ENCODE peak calls at places on chromosomes 12 and 14, in five cellular contexts. B, P, Y, C and L are unnamed samples.

GRCh38 chr12:54641089-54641488 is 6.4 kb upstream of the LACRT start:
- DNase-seq in C (no peak), Y (no peak), B (no peak), P (no peak), L (no peak)

GRCh38 chr12:123389560-123390351 is 5.8 kb downstream of the KMT5A start:
- DNase-seq in B (no peak), Y (peak), C (peak), P (peak), L (peak)

GRCh38 chr14:85731198-85731597 is 201.3 kb downstream of the FLRT2 start:
- DNase-seq in C (peak), Y (no peak), B (peak), P (no peak), L (no peak)

GRCh38 chr12:51819851-51820720 is 28.4 kb downstream of the FIGNL2 start:
- DNase-seq in C (no peak), B (peak), P (no peak), Y (no peak), L (no peak)

GRCh38 chr12:121536058-121536928 is 44.5 kb downstream of the KDM2B start:
- DNase-seq in C (peak), B (peak), P (peak), Y (no peak), L (peak)

GRCh38 chr12:12723681-12724420 is 6.7 kb downstream of the CDKN1B start:
- DNase-seq in B (peak), C (no peak), Y (peak), P (peak), L (peak)

GRCh38 chr14:34682787-34683321 is 31.5 kb downstream of the CFL2 start:
- DNase-seq in C (peak), Y (no peak), B (peak), P (peak), L (no peak)

GRCh38 chr14:53663709-53664108 is 292.9 kb downstream of the BMP4 start:
- DNase-seq in C (peak), P (no peak), B (peak), Y (peak), L (peak)

GRCh38 chr12:129184066-129184695 is 330.9 kb downstream of the GLT1D1 start:
- DNase-seq in B (no peak), P (no peak), Y (no peak), C (no peak), L (peak)

GRCh38 chr14:35222872-35223471 is 69.2 kb upstream of the PSMA6 start:
- DNase-seq in B (no peak), Y (no peak), P (no peak), C (no peak), L (no peak)

GRCh38 chr14:68268719-68269118 is 449.1 kb downstream of the RAD51B start:
- DNase-seq in P (peak), Y (no peak), B (peak), C (no peak), L (no peak)

GRCh38 chr14:105180598-105181528 is at the start of gene NUDT14:
- DNase-seq in P (peak), C (peak), Y (peak), B (peak), L (peak)

GRCh38 chr14:102827716-102828115 is 50.5 kb downstream of the TRAF3 start:
- DNase-seq in P (no peak), B (no peak), Y (no peak), C (no peak), L (no peak)

GRCh38 chr14:36747411-36748184 is 85.9 kb downstream of the PAX9 start:
- DNase-seq in Y (peak), B (peak), C (peak), P (no peak), L (no peak)

GRCh38 chr12:65881348-65881961 is 57.2 kb downstream of the HMGA2 start:
- DNase-seq in C (peak), P (no peak), Y (no peak), B (peak), L (no peak)

GRCh38 chr12:77893918-77894317 is 63.2 kb downstream of the NAV3 start:
- DNase-seq in P (no peak), B (no peak), C (no peak), Y (peak), L (no peak)

GRCh38 chr12:95882873-95883272 is 24.1 kb downstream of the SNRPF start:
- DNase-seq in Y (no peak), P (no peak), B (no peak), C (no peak), L (no peak)

GRCh38 chr14:64279719-64280668 is 14.2 kb downstream of the ESR2 start:
- DNase-seq in P (no peak), B (no peak), Y (peak), C (no peak), L (no peak)

GRCh38 chr14:100589760-100590469 is 2.7 kb upstream of the BEGAIN start:
- DNase-seq in Y (no peak), B (no peak), P (no peak), C (no peak), L (no peak)

GRCh38 chr14:42884100-42884499 is 1277.4 kb downstream of the LRFN5 start:
- DNase-seq in B (no peak), C (no peak), P (no peak), Y (peak), L (no peak)

GRCh38 chr12:4114986-4115385 is 158.6 kb upstream of the CCND2 start:
- DNase-seq in B (no peak), C (no peak), Y (no peak), P (no peak), L (no peak)

GRCh38 chr12:48054955-48055821 is 50.7 kb downstream of the SENP1 start:
- DNase-seq in B (no peak), P (no peak), C (no peak), Y (no peak), L (no peak)

GRCh38 chr12:98544741-98545140 is 29.4 kb downstream of the TMPO start:
- DNase-seq in P (no peak), Y (no peak), C (no peak), B (peak), L (no peak)

GRCh38 chr14:33210304-33210703 is 271.6 kb downstream of the NPAS3 start:
- DNase-seq in C (no peak), P (no peak), B (peak), Y (peak), L (peak)

GRCh38 chr12:43282106-43282505 is 269.9 kb downstream of the ADAMTS20 start:
- DNase-seq in C (peak), B (peak), Y (peak), P (no peak), L (no peak)

GRCh38 chr12:31234955-31235867 is 90.7 kb downstream of the SINHCAF start:
- DNase-seq in B (peak), Y (peak), C (peak), P (no peak), L (peak)

DNA sequence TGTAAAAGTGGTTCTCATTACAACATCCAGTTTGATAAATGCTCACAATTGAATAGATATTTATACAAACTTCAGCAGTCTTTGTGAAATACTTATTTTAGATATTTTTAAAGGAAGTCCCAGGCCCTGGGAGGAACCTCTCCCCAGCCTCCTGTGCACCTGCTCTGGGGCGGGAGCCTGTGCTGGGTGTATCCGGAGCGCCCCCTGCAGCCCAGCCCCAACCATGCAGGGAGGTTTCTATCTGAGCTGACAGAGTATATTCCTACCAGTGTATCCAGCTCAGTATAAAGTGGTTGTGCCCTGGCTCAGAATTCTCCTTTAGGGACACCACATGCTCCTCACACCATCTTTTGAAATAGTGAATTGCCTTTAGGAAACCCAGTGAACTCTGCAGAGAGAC is 851.8 kb downstream of the TMEM121 start:
- DNase-seq in Y (no peak), C (no peak), P (no peak), B (no peak), L (no peak)
- TF ChIP-seq CTCF in Y (no peak), C (no peak), P (peak), B (no peak), L (no peak)

GRCh38 chr12:6917491-6918231 is 3.3 kb downstream of the ENO2 start:
- DNase-seq in B (no peak), C (no peak), Y (no peak), P (no peak), L (no peak)

GRCh38 chr12:6921539-6921938 is 6.2 kb upstream of the ATN1 start:
- DNase-seq in B (no peak), C (no peak), P (no peak), Y (no peak), L (no peak)

GRCh38 chr12:6916426-6917200 is 2.2 kb downstream of the ENO2 start:
- DNase-seq in Y (no peak), C (no peak), B (no peak), P (no peak), L (no peak)

GRCh38 chr12:6921996-6922935 is 5.5 kb upstream of the ATN1 start:
- DNase-seq in Y (no peak), B (no peak), P (no peak), C (no peak), L (no peak)

DNA sequence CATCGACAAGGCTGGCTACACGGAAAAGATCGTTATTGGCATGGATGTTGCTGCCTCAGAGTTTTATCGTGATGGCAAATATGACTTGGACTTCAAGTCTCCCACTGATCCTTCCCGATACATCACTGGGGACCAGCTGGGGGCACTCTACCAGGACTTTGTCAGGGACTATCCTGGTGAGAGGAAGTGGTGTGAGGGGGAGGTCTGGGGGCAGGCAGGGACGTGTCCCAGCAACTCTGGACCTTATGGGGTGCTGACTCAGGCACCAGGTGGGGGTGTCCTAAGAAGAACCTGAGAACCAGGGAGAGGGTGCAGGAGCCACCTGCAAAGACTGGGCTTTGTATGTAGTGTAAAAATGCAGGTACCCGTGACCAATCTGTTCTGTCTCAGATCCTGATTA is 5.2 kb downstream of the ENO2 start:
- DNase-seq in Y (no peak), P (no peak), B (no peak), C (no peak), L (no peak)
- TF ChIP-seq CTCF in Y (peak), P (peak), B (no peak), C (peak), L (no peak)

GRCh38 chr12:112858776-112859175 is 48.0 kb upstream of the OAS1 start:
- DNase-seq in Y (peak), C (no peak), B (no peak), P (no peak), L (no peak)

GRCh38 chr12:112854344-112854743 is 52.4 kb upstream of the OAS1 start:
- DNase-seq in C (no peak), B (no peak), P (no peak), Y (no peak), L (no peak)

GRCh38 chr12:112852810-112853209 is 54.0 kb upstream of the OAS1 start:
- DNase-seq in B (no peak), C (no peak), Y (no peak), P (no peak), L (no peak)

GRCh38 chr12:112852127-112852526 is 54.6 kb upstream of the OAS1 start:
- DNase-seq in C (no peak), P (no peak), Y (no peak), B (no peak), L (no peak)

DNA sequence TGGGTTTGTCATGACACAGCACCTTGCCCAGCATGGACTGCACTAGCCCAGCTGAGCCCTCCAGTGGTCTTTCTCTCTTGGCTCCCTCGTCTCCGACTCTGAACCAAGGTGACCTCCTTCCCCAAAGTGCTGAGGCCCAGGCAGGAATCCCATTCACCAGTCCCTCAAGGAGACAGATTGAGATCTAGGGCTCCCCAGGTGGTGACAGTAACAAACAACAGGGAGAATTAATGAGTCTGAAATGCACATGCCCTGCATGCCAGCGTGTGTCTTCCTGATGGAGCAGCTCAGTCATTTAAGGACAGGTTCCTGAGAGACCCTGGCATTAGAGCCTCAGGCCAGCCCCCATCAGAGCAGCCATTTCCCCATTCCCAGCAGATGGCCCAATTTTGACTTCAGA is 51.4 kb upstream of the OAS1 start:
- DNase-seq in B (no peak), Y (peak), P (no peak), C (no peak), L (no peak)
- TF ChIP-seq CTCF in B (peak), Y (peak), P (peak), C (no peak), L (no peak)

DNA sequence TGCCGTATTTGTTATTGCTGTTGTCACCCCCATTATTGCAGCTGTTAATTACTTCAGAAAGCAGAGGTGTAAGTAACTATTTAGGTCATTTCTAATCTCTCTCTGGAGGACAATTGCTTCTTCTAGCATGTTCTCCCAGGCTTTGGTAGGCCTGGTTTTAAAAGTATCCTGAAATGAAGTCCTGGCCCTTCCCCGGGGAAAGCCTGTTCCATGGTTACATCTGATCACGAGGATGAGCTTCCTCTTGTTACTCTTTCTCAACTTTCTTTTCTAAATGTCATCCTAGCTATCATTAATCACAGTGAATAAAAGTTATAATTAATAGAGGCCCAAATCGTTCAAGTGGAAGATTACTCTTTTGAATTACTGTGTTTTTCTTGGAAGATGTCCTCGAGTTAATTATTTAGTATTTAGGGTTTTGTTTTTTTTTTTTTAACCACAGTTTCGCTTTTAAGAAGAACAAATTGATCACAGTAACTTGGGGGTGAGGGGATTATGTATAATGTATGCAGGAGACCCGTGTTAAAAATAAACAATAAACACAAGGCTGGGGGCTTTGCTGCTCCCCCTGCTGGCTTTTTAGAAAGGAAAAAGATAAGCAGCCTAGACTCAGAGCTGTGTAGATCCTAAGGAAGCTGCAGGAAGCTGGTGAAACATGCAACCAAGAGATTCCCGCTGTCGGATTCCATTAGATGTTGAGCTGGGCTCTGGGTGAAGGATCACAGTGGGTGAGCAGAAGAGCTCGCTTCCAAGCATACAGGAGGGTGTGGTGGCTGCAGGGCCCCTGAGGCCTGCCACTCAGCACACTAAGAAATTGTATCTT is 420.1 kb downstream of the FUT8 start:
- DNase-seq in P (no peak), C (no peak), B (peak), Y (peak), L (no peak)
- TF ChIP-seq CTCF in P (peak), C (peak), B (peak), Y (peak), L (no peak)

GRCh38 chr12:127125607-127126259 is 1141.2 kb upstream of the TMEM132C start:
- DNase-seq in Y (peak), B (peak), C (peak), P (peak), L (no peak)
- TF ChIP-seq CTCF in Y (peak), B (no peak), C (peak), P (peak), L (no peak)

DNA sequence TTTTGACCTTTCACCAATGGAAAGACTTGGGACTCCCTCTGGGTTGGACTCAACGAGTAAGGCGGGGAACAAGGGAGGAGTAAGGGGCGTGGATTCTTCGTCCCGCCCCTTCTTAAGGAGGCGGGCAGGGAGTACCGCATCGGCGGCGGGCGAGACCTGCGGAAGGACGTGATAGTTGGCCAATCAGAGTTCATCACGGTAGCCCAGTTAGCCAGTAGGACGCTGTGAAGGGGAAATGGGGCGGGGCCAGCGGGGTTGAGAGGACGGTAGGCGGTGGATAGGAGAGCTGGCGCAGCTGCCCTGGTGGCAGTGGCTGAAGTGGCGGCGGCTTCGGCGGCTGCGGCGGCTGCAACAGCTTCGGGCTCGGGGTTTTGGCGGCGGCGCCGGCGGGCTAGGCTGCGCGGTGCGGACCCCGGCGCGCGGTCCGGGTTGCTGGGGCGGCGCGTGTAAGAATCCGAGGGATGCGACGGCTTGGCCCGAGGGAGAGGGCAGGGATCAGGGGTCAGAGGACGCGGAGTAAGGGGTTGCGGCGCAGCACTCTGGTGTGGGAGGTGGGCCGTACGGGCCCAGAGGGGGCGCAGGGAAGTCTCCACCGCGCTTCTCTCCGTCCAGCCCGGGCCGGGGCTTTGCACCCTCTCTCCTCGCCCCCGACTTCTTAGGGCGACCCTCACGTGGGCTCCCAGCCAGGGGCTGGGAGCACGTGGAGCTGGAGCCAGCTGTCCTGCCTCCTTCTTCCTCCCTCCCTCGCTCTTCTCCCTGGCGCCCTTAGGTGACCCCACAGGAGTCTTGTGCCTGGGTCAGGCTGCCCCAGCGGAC is at the start of gene TPCN1:
- DNase-seq in B (peak), C (peak), Y (peak), P (peak), L (peak)
- TF ChIP-seq CTCF in B (no peak), C (peak), Y (no peak), P (peak), L (no peak)